ENCODE peak calls at places on chromosomes 2 and 18, in eight cellular contexts. Q is body of pancreas; D is RPMI7951; W is HT1080; V is endothelial cell; R is cerebellum; F is GM23248; B is effector CD4-positive, alpha-beta T cell. G is an unnamed sample.

GRCh38 chr2:190407662-190408537 is at the start of gene MFSD6:
- DNase-seq in Q (peak; percentile 67), D (peak; percentile 17), W (no peak), V (peak; percentile 22), R (peak; percentile 64), F (peak; percentile 55), B (peak; percentile 51), G (peak; percentile 30)

GRCh38 chr2:241123816-241124536 is 21.9 kb upstream of the MTERF4 start:
- DNase-seq in Q (peak; percentile 81), D (no peak), W (peak; percentile 34), V (no peak), R (no peak), F (peak; percentile 18), B (peak; percentile 27), G (no peak)

GRCh38 chr2:144124882-144125281 is 395.0 kb downstream of the ZEB2 start:
- DNase-seq in Q (no peak), D (no peak), W (no peak), V (no peak), R (no peak), F (no peak), B (no peak), G (no peak)

GRCh38 chr2:126785236-126785635 is 113.5 kb upstream of the TEX51 start:
- DNase-seq in Q (no peak), D (no peak), W (no peak), V (no peak), R (no peak), F (no peak), B (no peak), G (no peak)

GRCh38 chr2:230170532-230170931 is 49.3 kb downstream of the SP110 start:
- DNase-seq in Q (peak; percentile 54), D (no peak), W (no peak), V (no peak), R (no peak), F (no peak), B (no peak), G (no peak)

GRCh38 chr2:128178650-128179460 is 87.9 kb downstream of the UGGT1 start:
- DNase-seq in Q (peak; percentile 46), D (peak; percentile 28), W (peak; percentile 43), V (peak; percentile 64), R (peak; percentile 14), F (peak; percentile 82), B (peak; percentile 13), G (peak; percentile 69)

GRCh38 chr2:62774555-62775366 is 69.2 kb downstream of the EHBP1 start:
- DNase-seq in Q (peak; percentile 30), D (peak; percentile 61), W (peak; percentile 70), V (peak; percentile 24), R (peak; percentile 45), F (peak; percentile 72), B (peak; percentile 4), G (peak; percentile 62)

GRCh38 chr2:220855296-220855695 is 716.8 kb downstream of the EPHA4 start:
- DNase-seq in Q (no peak), D (no peak), W (peak; percentile 30), V (no peak), R (no peak), F (peak; percentile 10), B (no peak), G (peak; percentile 30)

GRCh38 chr2:239109041-239109915 is 261.4 kb downstream of the TWIST2 start:
- DNase-seq in Q (peak; percentile 33), D (no peak), W (peak; percentile 51), V (no peak), R (peak; percentile 62), F (no peak), B (no peak), G (no peak)

GRCh38 chr2:186749179-186749578 is 55.3 kb downstream of the FAM171B start:
- DNase-seq in Q (no peak), D (no peak), W (no peak), V (no peak), R (no peak), F (no peak), B (no peak), G (no peak)

GRCh38 chr2:233013027-233013461 is at the start of gene NGEF:
- DNase-seq in Q (peak; percentile 93), D (no peak), W (no peak), V (no peak), R (no peak), F (no peak), B (no peak), G (no peak)

GRCh38 chr2:39620067-39620466 is 45.6 kb upstream of the TMEM178A start:
- DNase-seq in Q (peak; percentile 77), D (peak; percentile 93), W (peak; percentile 81), V (no peak), R (no peak), F (peak; percentile 71), B (no peak), G (peak; percentile 89)

GRCh38 chr18:61735564-61736102 is 157.2 kb downstream of the RNF152 start:
- DNase-seq in Q (peak; percentile 47), D (no peak), W (no peak), V (no peak), R (no peak), F (no peak), B (no peak), G (no peak)

GRCh38 chr2:238320648-238321281 is 447 bp downstream of the TRAF3IP1 start:
- DNase-seq in Q (no peak), D (no peak), W (no peak), V (peak; percentile 33), R (no peak), F (peak; percentile 67), B (no peak), G (peak; percentile 29)

GRCh38 chr18:42296723-42297122 is 341.7 kb downstream of the PIK3C3 start:
- DNase-seq in Q (no peak), D (peak; percentile 13), W (no peak), V (no peak), R (no peak), F (peak; percentile 51), B (no peak), G (no peak)

GRCh38 chr18:56284319-56284718 is 354.1 kb downstream of the TXNL1 start:
- DNase-seq in Q (no peak), D (no peak), W (no peak), V (no peak), R (no peak), F (peak; percentile 60), B (no peak), G (peak; percentile 28)

GRCh38 chr2:195486987-195487644 is 169.9 kb upstream of the SLC39A10 start:
- DNase-seq in Q (no peak), D (peak; percentile 94), W (peak; percentile 87), V (no peak), R (no peak), F (peak; percentile 68), B (no peak), G (peak; percentile 70)

G was measured in EL.